ENCODE peak calls at places on chromosomes 5 and 9, in seven cellular contexts. P, J, R, U, I, Q and Z are unnamed samples.

GRCh38 chr5:82635561-82636288 is 357.6 kb upstream of the RPS23 start:
- DNase-seq in I (no peak), J (no peak), P (no peak), Q (peak), U (no peak), R (peak), Z (no peak)

GRCh38 chr9:130869250-130869649 is 27.4 kb downstream of the QRFP start:
- DNase-seq in Q (no peak), R (no peak), I (no peak), U (no peak), P (no peak), J (peak), Z (no peak)

GRCh38 chr5:127826011-127826410 is 122.8 kb downstream of the CCDC192 start:
- DNase-seq in Q (no peak), P (no peak), I (no peak), J (no peak), R (no peak), U (no peak), Z (no peak)

GRCh38 chr9:131300444-131300843 is 10.9 kb downstream of the PLPP7 start:
- DNase-seq in I (no peak), R (no peak), P (no peak), U (no peak), Q (no peak), J (no peak), Z (no peak)

GRCh38 chr5:121384359-121384758 is 467.3 kb upstream of the FTMT start:
- DNase-seq in R (no peak), U (no peak), Q (no peak), P (no peak), I (no peak), J (no peak), Z (no peak)

GRCh38 chr5:15763754-15764153 is 263.8 kb downstream of the FBXL7 start:
- DNase-seq in P (no peak), J (no peak), R (no peak), I (no peak), U (no peak), Q (no peak), Z (no peak)

GRCh38 chr5:132839426-132840301 is 9.2 kb upstream of the SHROOM1 start:
- DNase-seq in U (no peak), R (no peak), I (no peak), Q (no peak), P (no peak), J (no peak), Z (no peak)

GRCh38 chr5:140823475-140823874 is 2.1 kb downstream of the PCDHA5 start:
- DNase-seq in R (no peak), J (no peak), U (no peak), I (no peak), P (no peak), Q (no peak), Z (no peak)

GRCh38 chr5:141940695-141941271 is 17.1 kb downstream of the DELE1 start:
- DNase-seq in Q (no peak), R (peak), P (no peak), U (no peak), J (no peak), I (no peak), Z (no peak)
- H3K27ac ChIP-seq in Q (peak), R (peak), P (peak), U (no peak), J (peak), I (no peak), Z (peak)

GRCh38 chr9:95048225-95049087 is 269.1 kb downstream of the FANCC start:
- DNase-seq in I (no peak), Q (no peak), R (no peak), P (no peak), U (no peak), J (peak), Z (no peak)
- H3K27ac ChIP-seq in I (no peak), Q (no peak), R (peak), P (peak), U (peak), J (peak), Z (peak)

GRCh38 chr9:2158111-2158610 is 143.0 kb downstream of the SMARCA2 start:
- DNase-seq in J (peak), Q (no peak), P (no peak), U (no peak), I (peak), R (peak), Z (no peak)
- H3K27ac ChIP-seq in J (peak), Q (no peak), P (peak), U (peak), I (peak), R (peak), Z (peak)

DNA sequence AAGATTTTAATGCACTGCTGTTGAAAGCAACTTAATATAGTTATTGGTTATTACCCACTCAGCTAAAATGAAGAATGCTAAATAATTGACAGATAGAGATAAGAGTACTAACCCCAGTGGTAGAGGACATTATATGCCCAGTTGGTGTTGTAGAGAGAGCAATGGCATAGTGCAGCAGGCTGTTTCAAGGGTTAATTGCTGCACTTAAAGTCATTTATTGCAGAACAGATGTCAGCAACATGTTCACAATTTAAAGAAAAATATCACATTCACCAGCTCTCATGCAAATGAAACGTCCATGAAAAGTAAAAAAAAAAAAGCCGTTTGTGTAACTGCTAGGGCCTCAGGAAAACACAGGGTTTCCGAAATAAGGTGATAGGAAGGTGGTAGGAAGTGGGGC is 254.6 kb downstream of the MTRR start:
- DNase-seq in I (no peak), Q (no peak), J (no peak), R (no peak), U (no peak), P (no peak), Z (no peak)
- H3K27ac ChIP-seq in I (no peak), Q (no peak), J (no peak), R (no peak), U (no peak), P (no peak), Z (no peak)

GRCh38 chr5:156474251-156474650 is 147.3 kb downstream of the SGCD start:
- DNase-seq in P (peak), R (no peak), Q (no peak), J (peak), U (no peak), I (no peak), Z (peak)

GRCh38 chr5:156475182-156475830 is 148.3 kb downstream of the SGCD start:
- DNase-seq in R (no peak), Q (no peak), P (no peak), U (no peak), J (no peak), I (no peak), Z (no peak)

GRCh38 chr5:156471893-156472292 is 144.9 kb downstream of the SGCD start:
- DNase-seq in I (no peak), R (no peak), P (no peak), U (no peak), J (no peak), Q (no peak), Z (no peak)

GRCh38 chr5:156475831-156476551 is 149.0 kb downstream of the SGCD start:
- DNase-seq in I (no peak), P (peak), Q (no peak), U (no peak), R (peak), J (peak), Z (peak)

GRCh38 chr5:156473271-156473935 is 146.4 kb downstream of the SGCD start:
- DNase-seq in I (no peak), R (no peak), P (no peak), J (no peak), U (no peak), Q (no peak), Z (no peak)
- H3K27ac ChIP-seq in I (no peak), R (peak), P (peak), J (peak), U (no peak), Q (no peak), Z (no peak)

GRCh38 chr5:28190011-28190410 is 1151.6 kb upstream of the CDH9 start:
- DNase-seq in J (no peak), I (no peak), Q (no peak), U (no peak), P (no peak), R (no peak), Z (no peak)
- H3K27ac ChIP-seq in J (no peak), I (no peak), Q (no peak), U (no peak), P (no peak), R (no peak), Z (no peak)

GRCh38 chr9:133717113-133718031 is 20.8 kb downstream of the SARDH start:
- DNase-seq in J (peak), P (no peak), R (no peak), I (no peak), Q (no peak), U (peak), Z (no peak)
- H3K27ac ChIP-seq in J (no peak), P (no peak), R (no peak), I (no peak), Q (no peak), U (no peak), Z (no peak)

GRCh38 chr5:150377964-150378694 is 20.6 kb downstream of the TCOF1 start:
- DNase-seq in I (no peak), Q (no peak), U (no peak), P (no peak), J (no peak), R (no peak), Z (no peak)

GRCh38 chr5:150372626-150373025 is 15.1 kb downstream of the TCOF1 start:
- DNase-seq in Q (no peak), J (no peak), P (no peak), R (no peak), I (no peak), U (no peak), Z (no peak)

GRCh38 chr5:150374651-150375050 is 17.2 kb downstream of the TCOF1 start:
- DNase-seq in Q (no peak), P (no peak), J (no peak), R (no peak), U (no peak), I (no peak), Z (no peak)

DNA sequence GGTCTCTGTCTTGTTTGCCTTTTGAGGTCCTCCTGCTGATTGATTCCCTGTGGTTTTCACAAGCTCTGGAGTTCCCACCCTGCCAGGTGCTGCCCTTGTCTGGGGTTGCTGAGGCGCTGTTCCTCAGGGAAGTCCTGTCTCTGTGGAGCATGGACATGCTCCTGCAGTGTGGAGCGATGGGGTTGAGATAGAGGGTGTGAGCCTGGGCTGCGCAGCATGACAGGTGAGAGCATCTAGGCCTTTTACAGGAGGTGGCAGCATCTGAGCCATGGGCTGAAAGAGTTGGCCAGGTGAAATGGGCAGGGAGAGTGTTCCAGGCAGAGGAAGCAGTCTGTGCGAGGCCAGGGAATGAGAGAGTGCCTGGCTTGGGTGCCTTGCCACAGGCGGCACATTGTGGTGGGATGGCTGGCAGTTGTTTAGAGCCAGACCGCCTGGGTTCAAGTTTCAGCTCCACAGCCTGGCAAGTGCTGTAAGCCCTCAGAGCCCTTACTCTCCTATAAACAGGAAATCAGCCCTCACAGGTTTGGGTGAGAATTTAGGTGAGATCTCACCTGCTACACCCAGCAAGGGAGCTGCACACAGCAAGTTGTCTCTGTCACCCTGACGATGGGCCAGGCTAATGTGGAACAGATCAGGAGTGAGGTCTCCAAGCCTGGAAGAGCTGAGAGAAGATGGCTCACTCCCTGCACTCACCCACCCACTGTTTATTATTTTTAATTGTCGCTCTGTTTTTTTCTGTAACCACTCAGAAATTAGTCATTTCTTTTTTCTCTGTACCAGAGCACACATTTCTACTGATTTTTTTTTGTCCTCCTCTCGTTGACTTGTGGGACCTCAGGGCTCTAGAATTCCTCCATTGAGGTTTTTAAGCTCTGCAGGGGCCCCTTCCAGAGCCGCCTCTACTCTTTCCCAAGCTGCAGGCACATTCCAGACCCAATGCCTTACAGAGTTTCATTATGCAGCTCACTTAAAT is 19.6 kb downstream of the TCOF1 start:
- DNase-seq in J (no peak), Q (no peak), U (no peak), I (no peak), R (no peak), P (no peak), Z (no peak)
- H3K27ac ChIP-seq in J (no peak), Q (no peak), U (peak), I (no peak), R (no peak), P (no peak), Z (no peak)

GRCh38 chr9:109962215-109962614 is 182.2 kb downstream of the PALM2AKAP2 start:
- DNase-seq in J (no peak), P (no peak), I (no peak), Q (no peak), R (no peak), U (no peak), Z (no peak)

GRCh38 chr9:109953813-109954489 is 174.0 kb downstream of the PALM2AKAP2 start:
- DNase-seq in U (no peak), J (no peak), P (no peak), Q (no peak), I (peak), R (no peak), Z (no peak)

GRCh38 chr9:109953300-109953699 is 173.3 kb downstream of the PALM2AKAP2 start:
- DNase-seq in R (no peak), P (no peak), J (no peak), Q (no peak), I (no peak), U (no peak), Z (no peak)

GRCh38 chr9:109961579-109961978 is 181.6 kb downstream of the PALM2AKAP2 start:
- DNase-seq in I (no peak), P (no peak), Q (no peak), J (no peak), U (no peak), R (no peak), Z (no peak)

GRCh38 chr9:109956811-109957440 is 176.9 kb downstream of the PALM2AKAP2 start:
- DNase-seq in P (no peak), U (no peak), J (no peak), R (no peak), Q (no peak), I (no peak), Z (no peak)
- H3K27ac ChIP-seq in P (no peak), U (no peak), J (no peak), R (no peak), Q (no peak), I (peak), Z (no peak)

DNA sequence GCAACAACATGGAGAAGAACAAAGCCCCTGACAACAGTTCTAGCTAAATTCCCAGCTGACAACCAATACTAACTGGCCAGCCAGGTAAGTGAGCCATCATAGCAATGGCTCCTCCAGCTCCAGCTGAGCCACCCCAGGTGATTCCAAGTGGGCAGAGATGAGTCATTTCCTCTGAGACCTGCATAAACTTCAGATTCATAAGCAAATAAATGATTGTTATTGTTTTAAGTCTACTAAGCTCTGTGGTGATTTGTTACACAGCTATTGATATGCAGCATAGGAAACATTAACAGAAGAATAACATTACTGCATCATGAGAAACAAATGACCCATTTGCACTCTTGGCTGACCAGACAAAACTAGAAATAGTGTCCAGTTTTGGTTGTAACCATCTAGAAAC is 60.3 kb downstream of the TTC39B start:
- DNase-seq in J (no peak), U (no peak), R (no peak), P (no peak), Q (peak), I (no peak), Z (no peak)
- H3K27ac ChIP-seq in J (no peak), U (peak), R (no peak), P (no peak), Q (no peak), I (no peak), Z (no peak)